ENCODE peak calls at places on chromosomes 4 and X, in nine cellular contexts. L is AG09309, R is Karpas-422, I is GM20000, N is occipital lobe, P is posterior cingulate gyrus, Q is neural crest cell, K is AG04449, W is pancreas. U is an unnamed sample.

GRCh38 chr4:1294891-1295290 is 5.2 kb downstream of the MAEA start:
- DNase-seq in P (no peak), W (no peak), Q (no peak), R (no peak), I (peak; percentile 16), L (no peak), K (no peak), N (no peak), U (no peak)

GRCh38 chrX:136627381-136627780 is 20.6 kb upstream of the CD40LG start:
- DNase-seq in L (no peak), P (no peak), Q (no peak), K (no peak), W (no peak), I (no peak), R (no peak), N (no peak), U (no peak)

GRCh38 chr4:73732759-73733431 is 7.5 kb upstream of the CXCL8 start:
- DNase-seq in N (no peak), I (no peak), Q (no peak), R (no peak), L (no peak), W (no peak), P (no peak), K (no peak), U (no peak)

GRCh38 chrX:24294619-24295018 is 19.2 kb downstream of the SUPT20HL2 start:
- DNase-seq in R (peak; percentile 45), Q (peak; percentile 34), P (peak; percentile 19), W (no peak), I (no peak), L (no peak), N (no peak), K (no peak), U (no peak)

GRCh38 chrX:28584025-28584424 is 3.2 kb upstream of the IL1RAPL1 start:
- DNase-seq in N (no peak), K (no peak), P (no peak), Q (no peak), R (no peak), L (no peak), I (no peak), W (no peak), U (no peak)

GRCh38 chr4:174835536-174835935 is 6.5 kb upstream of the GLRA3 start:
- DNase-seq in I (no peak), K (no peak), R (no peak), W (no peak), L (no peak), Q (no peak), N (no peak), P (no peak), U (no peak)

GRCh38 chrX:37485429-37485828 is 86.0 kb upstream of the LANCL3 start:
- DNase-seq in R (no peak), K (no peak), N (no peak), W (peak; percentile 15), I (no peak), Q (no peak), P (no peak), L (no peak), U (no peak)

GRCh38 chr4:43133566-43133965 is 241.1 kb downstream of the GRXCR1 start:
- DNase-seq in W (no peak), P (no peak), R (no peak), I (no peak), K (no peak), Q (no peak), L (no peak), N (no peak), U (no peak)

GRCh38 chr4:16231570-16232252 is 5.4 kb upstream of the TAPT1 start:
- DNase-seq in P (no peak), K (no peak), W (no peak), I (no peak), R (no peak), Q (no peak), N (no peak), L (no peak), U (no peak)

U was measured in CD14-positive monocyte.